ENCODE peak calls at places on chromosome 3, in ten cellular contexts. One of them, this sample, is unnamed.
A peak's percentile ranks its signal among the peaks of the same experiment; 100 is the strongest.

GRCh38 chr3:111676177-111677021 is 81.3 kb upstream of the ZBED2 start:
- DNase-seq in astrocyte of the spinal cord: peak; percentile 75
- DNase-seq in HCT116: no peak
- DNase-seq in psoas muscle: no peak
- DNase-seq in cardiac muscle cell: no peak
- DNase-seq in IMR-90: no peak
- DNase-seq in B cell: no peak
- DNase-seq in astrocyte of the cerebellum: peak; percentile 76
- DNase-seq in OCI-LY7: peak; percentile 36
- DNase-seq in PC-9: peak; percentile 92
- DNase-seq in this sample: no peak

GRCh38 chr3:13710251-13710650 is 161.3 kb downstream of the FBLN2 start:
- DNase-seq in OCI-LY7: no peak
- DNase-seq in IMR-90: no peak
- DNase-seq in astrocyte of the spinal cord: no peak
- DNase-seq in B cell: no peak
- DNase-seq in cardiac muscle cell: no peak
- DNase-seq in psoas muscle: no peak
- DNase-seq in PC-9: no peak
- DNase-seq in astrocyte of the cerebellum: no peak
- DNase-seq in HCT116: no peak
- DNase-seq in this sample: peak; percentile 38

GRCh38 chr3:95297586-95297985 is 1234.7 kb downstream of the NSUN3 start:
- DNase-seq in PC-9: no peak
- DNase-seq in cardiac muscle cell: no peak
- DNase-seq in astrocyte of the spinal cord: no peak
- DNase-seq in OCI-LY7: no peak
- DNase-seq in IMR-90: no peak
- DNase-seq in B cell: no peak
- DNase-seq in HCT116: no peak
- DNase-seq in psoas muscle: no peak
- DNase-seq in astrocyte of the cerebellum: no peak
- DNase-seq in this sample: no peak

GRCh38 chr3:11482024-11482423 is 161.7 kb downstream of the VGLL4 start:
- DNase-seq in OCI-LY7: no peak
- DNase-seq in astrocyte of the spinal cord: peak; percentile 73
- DNase-seq in cardiac muscle cell: no peak
- DNase-seq in astrocyte of the cerebellum: no peak
- DNase-seq in B cell: no peak
- DNase-seq in IMR-90: peak; percentile 54
- DNase-seq in PC-9: no peak
- DNase-seq in psoas muscle: peak; percentile 73
- DNase-seq in HCT116: no peak
- DNase-seq in this sample: no peak

GRCh38 chr3:101842245-101842934 is 6.9 kb upstream of the NFKBIZ start:
- DNase-seq in OCI-LY7: no peak
- DNase-seq in astrocyte of the spinal cord: no peak
- DNase-seq in B cell: no peak
- DNase-seq in astrocyte of the cerebellum: no peak
- DNase-seq in HCT116: no peak
- DNase-seq in PC-9: no peak
- DNase-seq in psoas muscle: no peak
- DNase-seq in IMR-90: no peak
- DNase-seq in cardiac muscle cell: peak; percentile 33
- DNase-seq in this sample: no peak

GRCh38 chr3:39250116-39250747 is 29.6 kb downstream of the CX3CR1 start:
- DNase-seq in HCT116: no peak
- DNase-seq in psoas muscle: no peak
- DNase-seq in PC-9: no peak
- DNase-seq in IMR-90: no peak
- DNase-seq in astrocyte of the cerebellum: no peak
- DNase-seq in astrocyte of the spinal cord: no peak
- DNase-seq in OCI-LY7: no peak
- DNase-seq in B cell: no peak
- DNase-seq in cardiac muscle cell: no peak
- DNase-seq in this sample: no peak

GRCh38 chr3:50616003-50616769 is 765 bp upstream of the MAPKAPK3 start:
- DNase-seq in OCI-LY7: peak; percentile 88
- DNase-seq in B cell: peak; percentile 82
- DNase-seq in HCT116: peak; percentile 82
- DNase-seq in astrocyte of the cerebellum: peak; percentile 55
- DNase-seq in astrocyte of the spinal cord: peak; percentile 82
- DNase-seq in cardiac muscle cell: peak; percentile 91
- DNase-seq in psoas muscle: peak; percentile 83
- DNase-seq in PC-9: peak; percentile 83
- DNase-seq in IMR-90: peak; percentile 79
- DNase-seq in this sample: no peak

GRCh38 chr3:16297991-16298885 is 33.2 kb downstream of the OXNAD1 start:
- DNase-seq in IMR-90: no peak
- DNase-seq in HCT116: no peak
- DNase-seq in PC-9: no peak
- DNase-seq in B cell: no peak
- DNase-seq in astrocyte of the cerebellum: no peak
- DNase-seq in OCI-LY7: no peak
- DNase-seq in cardiac muscle cell: no peak
- DNase-seq in psoas muscle: no peak
- DNase-seq in astrocyte of the spinal cord: no peak
- DNase-seq in this sample: no peak

GRCh38 chr3:153338487-153338886 is 176.5 kb downstream of the RAP2B start:
- DNase-seq in IMR-90: peak; percentile 59
- DNase-seq in cardiac muscle cell: no peak
- DNase-seq in OCI-LY7: no peak
- DNase-seq in astrocyte of the cerebellum: peak; percentile 45
- DNase-seq in PC-9: no peak
- DNase-seq in B cell: no peak
- DNase-seq in HCT116: no peak
- DNase-seq in astrocyte of the spinal cord: peak; percentile 76
- DNase-seq in psoas muscle: no peak
- DNase-seq in this sample: no peak

GRCh38 chr3:177554900-177555759 is 357.8 kb upstream of the TBL1XR1 start:
- DNase-seq in PC-9: peak; percentile 41
- DNase-seq in psoas muscle: no peak
- DNase-seq in HCT116: no peak
- DNase-seq in OCI-LY7: no peak
- DNase-seq in astrocyte of the spinal cord: peak; percentile 83
- DNase-seq in IMR-90: peak; percentile 64
- DNase-seq in B cell: no peak
- DNase-seq in cardiac muscle cell: no peak
- DNase-seq in astrocyte of the cerebellum: peak; percentile 33
- DNase-seq in this sample: no peak

GRCh38 chr3:184472723-184473419 is 88.7 kb upstream of the EPHB3 start:
- DNase-seq in psoas muscle: no peak
- DNase-seq in cardiac muscle cell: no peak
- DNase-seq in astrocyte of the spinal cord: no peak
- DNase-seq in B cell: peak; percentile 65
- DNase-seq in PC-9: no peak
- DNase-seq in IMR-90: no peak
- DNase-seq in astrocyte of the cerebellum: no peak
- DNase-seq in OCI-LY7: peak; percentile 39
- DNase-seq in HCT116: no peak
- DNase-seq in this sample: no peak

GRCh38 chr3:160756907-160757623 is 1.0 kb downstream of the PPM1L start:
- DNase-seq in psoas muscle: peak; percentile 15
- DNase-seq in cardiac muscle cell: peak; percentile 43
- DNase-seq in IMR-90: no peak
- DNase-seq in astrocyte of the cerebellum: no peak
- DNase-seq in HCT116: no peak
- DNase-seq in PC-9: no peak
- DNase-seq in B cell: no peak
- DNase-seq in OCI-LY7: no peak
- DNase-seq in astrocyte of the spinal cord: no peak
- DNase-seq in this sample: no peak

GRCh38 chr3:50162034-50162883 is 7.1 kb downstream of the SEMA3F start:
- DNase-seq in HCT116: no peak
- DNase-seq in cardiac muscle cell: no peak
- DNase-seq in astrocyte of the cerebellum: no peak
- DNase-seq in OCI-LY7: no peak
- DNase-seq in IMR-90: no peak
- DNase-seq in B cell: no peak
- DNase-seq in psoas muscle: no peak
- DNase-seq in astrocyte of the spinal cord: no peak
- DNase-seq in PC-9: no peak
- DNase-seq in this sample: no peak

GRCh38 chr3:64209866-64210609 is 15.2 kb downstream of the PRICKLE2 start:
- DNase-seq in cardiac muscle cell: no peak
- DNase-seq in astrocyte of the spinal cord: peak; percentile 47
- DNase-seq in B cell: no peak
- DNase-seq in IMR-90: no peak
- DNase-seq in psoas muscle: peak; percentile 80
- DNase-seq in astrocyte of the cerebellum: peak; percentile 41
- DNase-seq in HCT116: no peak
- DNase-seq in PC-9: peak; percentile 68
- DNase-seq in OCI-LY7: no peak
- DNase-seq in this sample: no peak

GRCh38 chr3:42192334-42193200 is 73.4 kb downstream of the CCK start:
- DNase-seq in cardiac muscle cell: no peak
- DNase-seq in B cell: no peak
- DNase-seq in astrocyte of the cerebellum: no peak
- DNase-seq in astrocyte of the spinal cord: peak; percentile 35
- DNase-seq in HCT116: no peak
- DNase-seq in psoas muscle: no peak
- DNase-seq in PC-9: no peak
- DNase-seq in OCI-LY7: peak; percentile 79
- DNase-seq in IMR-90: peak; percentile 43
- DNase-seq in this sample: no peak

GRCh38 chr3:5022966-5023776 is 43.9 kb downstream of the BHLHE40 start:
- DNase-seq in HCT116: peak; percentile 97
- DNase-seq in psoas muscle: peak; percentile 84
- DNase-seq in B cell: no peak
- DNase-seq in OCI-LY7: no peak
- DNase-seq in astrocyte of the cerebellum: peak; percentile 98
- DNase-seq in cardiac muscle cell: no peak
- DNase-seq in IMR-90: peak; percentile 100
- DNase-seq in PC-9: peak; percentile 90
- DNase-seq in astrocyte of the spinal cord: peak; percentile 100
- DNase-seq in this sample: no peak

GRCh38 chr3:126121632-126122031 is 37.7 kb upstream of the SLC41A3 start:
- DNase-seq in cardiac muscle cell: no peak
- DNase-seq in astrocyte of the cerebellum: no peak
- DNase-seq in PC-9: no peak
- DNase-seq in psoas muscle: no peak
- DNase-seq in B cell: no peak
- DNase-seq in astrocyte of the spinal cord: no peak
- DNase-seq in OCI-LY7: no peak
- DNase-seq in HCT116: no peak
- DNase-seq in IMR-90: no peak
- DNase-seq in this sample: no peak

GRCh38 chr3:46865034-46865507 is 1.8 kb upstream of the MYL3 start:
- DNase-seq in astrocyte of the cerebellum: no peak
- DNase-seq in cardiac muscle cell: no peak
- DNase-seq in HCT116: no peak
- DNase-seq in OCI-LY7: no peak
- DNase-seq in IMR-90: no peak
- DNase-seq in PC-9: no peak
- DNase-seq in astrocyte of the spinal cord: no peak
- DNase-seq in psoas muscle: peak; percentile 58
- DNase-seq in B cell: no peak
- DNase-seq in this sample: peak; percentile 81

GRCh38 chr3:125958511-125959316 is 10.3 kb upstream of the ROPN1B start:
- DNase-seq in IMR-90: no peak
- DNase-seq in HCT116: no peak
- DNase-seq in psoas muscle: no peak
- DNase-seq in cardiac muscle cell: no peak
- DNase-seq in astrocyte of the cerebellum: no peak
- DNase-seq in OCI-LY7: no peak
- DNase-seq in PC-9: no peak
- DNase-seq in B cell: no peak
- DNase-seq in astrocyte of the spinal cord: no peak
- DNase-seq in this sample: peak; percentile 80

GRCh38 chr3:194128202-194128907 is 7.6 kb upstream of the HES1 start:
- DNase-seq in PC-9: no peak
- DNase-seq in astrocyte of the cerebellum: no peak
- DNase-seq in OCI-LY7: no peak
- DNase-seq in psoas muscle: no peak
- DNase-seq in cardiac muscle cell: no peak
- DNase-seq in astrocyte of the spinal cord: no peak
- DNase-seq in IMR-90: no peak
- DNase-seq in B cell: no peak
- DNase-seq in HCT116: no peak
- DNase-seq in this sample: no peak
- TF ChIP-seq CTCF in PC-9: no peak
- TF ChIP-seq CTCF in astrocyte of the cerebellum: no peak
- TF ChIP-seq CTCF in OCI-LY7: peak; percentile 33
- TF ChIP-seq CTCF in psoas muscle: no peak
- TF ChIP-seq CTCF in cardiac muscle cell: no peak
- TF ChIP-seq CTCF in astrocyte of the spinal cord: no peak
- TF ChIP-seq CTCF in IMR-90: no peak
- TF ChIP-seq CTCF in B cell: no peak
- TF ChIP-seq CTCF in HCT116: no peak
- TF ChIP-seq CTCF in this sample: no peak

GRCh38 chr3:76107935-76108570 is 322.7 kb upstream of the ZNF717 start:
- DNase-seq in astrocyte of the cerebellum: peak; percentile 34
- DNase-seq in IMR-90: peak; percentile 61
- DNase-seq in HCT116: peak; percentile 0
- DNase-seq in psoas muscle: no peak
- DNase-seq in cardiac muscle cell: peak; percentile 21
- DNase-seq in PC-9: no peak
- DNase-seq in OCI-LY7: peak; percentile 14
- DNase-seq in astrocyte of the spinal cord: peak; percentile 52
- DNase-seq in B cell: no peak
- DNase-seq in this sample: no peak
- TF ChIP-seq CTCF in astrocyte of the cerebellum: peak; percentile 86
- TF ChIP-seq CTCF in IMR-90: peak; percentile 86
- TF ChIP-seq CTCF in HCT116: no peak
- TF ChIP-seq CTCF in psoas muscle: peak; percentile 37
- TF ChIP-seq CTCF in cardiac muscle cell: peak; percentile 63
- TF ChIP-seq CTCF in PC-9: peak; percentile 73
- TF ChIP-seq CTCF in OCI-LY7: peak; percentile 88
- TF ChIP-seq CTCF in astrocyte of the spinal cord: peak; percentile 82
- TF ChIP-seq CTCF in B cell: no peak
- TF ChIP-seq CTCF in this sample: peak; percentile 96

DNA sequence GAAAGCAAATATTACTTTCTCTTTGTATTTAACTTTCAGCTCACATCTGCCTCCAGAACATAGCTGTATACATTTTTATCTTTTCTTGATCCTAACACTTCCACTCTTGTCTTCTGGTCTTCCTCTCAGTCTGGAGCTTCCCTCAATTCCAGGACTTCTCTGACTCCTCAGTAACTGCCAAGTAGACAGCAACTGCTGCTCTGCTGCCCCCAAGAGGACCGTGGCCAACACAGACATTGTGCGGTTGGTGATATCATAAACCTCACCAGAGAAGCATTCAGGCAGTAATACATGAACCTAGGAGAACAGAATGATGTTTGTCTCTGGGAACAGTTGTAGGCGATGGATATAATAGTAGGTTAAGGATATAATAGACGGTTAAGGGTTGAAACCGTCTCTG is 45.2 kb upstream of the FGF12 start:
- DNase-seq in IMR-90: peak; percentile 18
- DNase-seq in cardiac muscle cell: peak; percentile 50
- DNase-seq in PC-9: peak; percentile 53
- DNase-seq in astrocyte of the spinal cord: peak; percentile 14
- DNase-seq in astrocyte of the cerebellum: no peak
- DNase-seq in B cell: no peak
- DNase-seq in HCT116: peak; percentile 12
- DNase-seq in psoas muscle: no peak
- DNase-seq in OCI-LY7: no peak
- DNase-seq in this sample: no peak
- TF ChIP-seq CTCF in IMR-90: peak; percentile 41
- TF ChIP-seq CTCF in cardiac muscle cell: peak; percentile 44
- TF ChIP-seq CTCF in PC-9: peak; percentile 80
- TF ChIP-seq CTCF in astrocyte of the spinal cord: peak; percentile 41
- TF ChIP-seq CTCF in astrocyte of the cerebellum: peak; percentile 49
- TF ChIP-seq CTCF in B cell: no peak
- TF ChIP-seq CTCF in HCT116: peak; percentile 44
- TF ChIP-seq CTCF in psoas muscle: no peak
- TF ChIP-seq CTCF in OCI-LY7: peak; percentile 62
- TF ChIP-seq CTCF in this sample: peak; percentile 57

GRCh38 chr3:118137783-118138182 is 896.9 kb downstream of the IGSF11 start:
- DNase-seq in psoas muscle: no peak
- DNase-seq in OCI-LY7: no peak
- DNase-seq in astrocyte of the spinal cord: no peak
- DNase-seq in PC-9: no peak
- DNase-seq in astrocyte of the cerebellum: no peak
- DNase-seq in IMR-90: no peak
- DNase-seq in B cell: no peak
- DNase-seq in cardiac muscle cell: no peak
- DNase-seq in HCT116: no peak
- DNase-seq in this sample: no peak
- TF ChIP-seq CTCF in psoas muscle: no peak
- TF ChIP-seq CTCF in OCI-LY7: no peak
- TF ChIP-seq CTCF in astrocyte of the spinal cord: no peak
- TF ChIP-seq CTCF in PC-9: no peak
- TF ChIP-seq CTCF in astrocyte of the cerebellum: no peak
- TF ChIP-seq CTCF in IMR-90: no peak
- TF ChIP-seq CTCF in B cell: no peak
- TF ChIP-seq CTCF in cardiac muscle cell: no peak
- TF ChIP-seq CTCF in HCT116: no peak
- TF ChIP-seq CTCF in this sample: no peak